ENCODE peak calls at places on chromosomes 16 and 17, in five cellular contexts. X is K562, G is HepG2, U is H1, L is GM12878. I is an unnamed sample.

GRCh38 chr16:29232811-29233704 is 173.5 kb downstream of the NPIPB11 start:
- DNase-seq in G (no peak), U (no peak), L (no peak), X (no peak), I (no peak)

GRCh38 chr16:88616320-88616719 is 22.1 kb upstream of the IL17C start:
- DNase-seq in U (no peak), L (no peak), X (no peak), G (no peak), I (no peak)

GRCh38 chr17:76046064-76046463 is 19.0 kb upstream of the EVPL start:
- DNase-seq in X (no peak), G (no peak), L (no peak), U (no peak), I (no peak)

GRCh38 chr16:3520861-3521260 is 20.1 kb downstream of the CLUAP1 start:
- DNase-seq in X (no peak), G (no peak), U (no peak), L (no peak), I (no peak)

GRCh38 chr17:26775219-26775822 is 518.6 kb upstream of the WSB1 start:
- DNase-seq in G (no peak), L (no peak), U (no peak), X (no peak), I (no peak)

GRCh38 chr16:10761388-10761787 is 17.7 kb downstream of the NUBP1 start:
- DNase-seq in X (no peak), G (no peak), L (no peak), U (no peak), I (no peak)

GRCh38 chr17:62933986-62934385 is 32.0 kb upstream of the TANC2 start:
- DNase-seq in U (no peak), L (no peak), G (no peak), X (no peak), I (no peak)

GRCh38 chr16:9039208-9039607 is 52.2 kb upstream of the HAPSTR1 start:
- DNase-seq in X (peak), L (no peak), U (no peak), G (no peak), I (no peak)

GRCh38 chr17:16925461-16926060 is 46.4 kb downstream of the TNFRSF13B start:
- DNase-seq in U (no peak), X (no peak), G (no peak), L (no peak), I (no peak)

GRCh38 chr16:57256601-57257395 is 11.7 kb downstream of the ARL2BP start:
- DNase-seq in X (peak), L (no peak), U (no peak), G (no peak), I (no peak)

GRCh38 chr16:10180771-10181163 is 1.5 kb downstream of the GRIN2A start:
- DNase-seq in G (peak), X (peak), U (peak), L (no peak), I (no peak)

GRCh38 chr17:39617446-39618251 is 9.1 kb upstream of the PPP1R1B start:
- DNase-seq in U (no peak), L (no peak), X (peak), G (no peak), I (no peak)

GRCh38 chr16:48194828-48195566 is 39.2 kb upstream of the ABCC12 start:
- DNase-seq in G (peak), L (no peak), X (no peak), U (no peak), I (no peak)

GRCh38 chr16:57999366-57999970 is 1.0 kb downstream of the ZNF319 start:
- DNase-seq in U (no peak), X (no peak), L (no peak), G (peak), I (no peak)

GRCh38 chr17:59479141-59479540 is 86.3 kb upstream of the DHX40 start:
- DNase-seq in U (no peak), X (no peak), L (no peak), G (no peak), I (no peak)

GRCh38 chr17:70896843-70897242 is 727.5 kb downstream of the KCNJ2 start:
- DNase-seq in U (no peak), L (no peak), X (no peak), G (no peak), I (no peak)

GRCh38 chr16:70738083-70738977 is 52.5 kb upstream of the MTSS2 start:
- DNase-seq in U (peak), G (peak), X (peak), L (no peak), I (no peak)

GRCh38 chr17:17351901-17352781 is 49.0 kb downstream of the NT5M start:
- DNase-seq in X (peak), U (no peak), L (no peak), G (peak), I (no peak)

GRCh38 chr17:72432143-72432604 is 311.4 kb downstream of the SOX9 start:
- DNase-seq in G (no peak), X (no peak), L (no peak), U (no peak), I (no peak)

GRCh38 chr17:45370949-45371413 is 54.2 kb upstream of the MAP3K14 start:
- DNase-seq in X (no peak), L (no peak), G (no peak), U (no peak), I (peak)

GRCh38 chr16:79267781-79268180 is 332.8 kb downstream of the MAF start:
- DNase-seq in X (no peak), G (no peak), L (no peak), U (no peak), I (no peak)

GRCh38 chr16:23670137-23670776 is 8.4 kb upstream of the PLK1 start:
- DNase-seq in G (no peak), X (no peak), U (no peak), L (peak), I (no peak)

DNA sequence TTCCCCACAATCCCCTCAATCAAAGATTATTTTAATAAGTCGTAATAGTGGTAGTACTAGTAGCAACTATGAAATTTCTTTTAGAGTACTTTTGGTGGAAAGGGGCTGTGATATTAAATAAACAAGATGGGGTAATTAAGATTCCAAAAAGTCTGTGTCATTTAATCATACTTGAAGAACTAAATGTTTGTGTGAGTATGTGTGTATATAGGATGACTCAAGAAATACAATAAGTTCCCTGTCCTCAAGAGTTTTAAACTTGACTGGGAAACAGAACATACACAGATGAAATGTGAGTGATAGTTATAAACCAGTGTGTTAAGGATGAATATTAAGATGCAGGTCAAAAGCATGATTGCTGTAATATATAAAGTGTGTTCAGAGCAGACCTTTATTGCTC is 2.3 kb downstream of the ALDH3A2 start:
- DNase-seq in G (no peak), L (no peak), U (no peak), X (no peak), I (no peak)
- TF ChIP-seq CEBPB in G (no peak), L (no peak), U (no peak), X (no peak), I (no peak)

DNA sequence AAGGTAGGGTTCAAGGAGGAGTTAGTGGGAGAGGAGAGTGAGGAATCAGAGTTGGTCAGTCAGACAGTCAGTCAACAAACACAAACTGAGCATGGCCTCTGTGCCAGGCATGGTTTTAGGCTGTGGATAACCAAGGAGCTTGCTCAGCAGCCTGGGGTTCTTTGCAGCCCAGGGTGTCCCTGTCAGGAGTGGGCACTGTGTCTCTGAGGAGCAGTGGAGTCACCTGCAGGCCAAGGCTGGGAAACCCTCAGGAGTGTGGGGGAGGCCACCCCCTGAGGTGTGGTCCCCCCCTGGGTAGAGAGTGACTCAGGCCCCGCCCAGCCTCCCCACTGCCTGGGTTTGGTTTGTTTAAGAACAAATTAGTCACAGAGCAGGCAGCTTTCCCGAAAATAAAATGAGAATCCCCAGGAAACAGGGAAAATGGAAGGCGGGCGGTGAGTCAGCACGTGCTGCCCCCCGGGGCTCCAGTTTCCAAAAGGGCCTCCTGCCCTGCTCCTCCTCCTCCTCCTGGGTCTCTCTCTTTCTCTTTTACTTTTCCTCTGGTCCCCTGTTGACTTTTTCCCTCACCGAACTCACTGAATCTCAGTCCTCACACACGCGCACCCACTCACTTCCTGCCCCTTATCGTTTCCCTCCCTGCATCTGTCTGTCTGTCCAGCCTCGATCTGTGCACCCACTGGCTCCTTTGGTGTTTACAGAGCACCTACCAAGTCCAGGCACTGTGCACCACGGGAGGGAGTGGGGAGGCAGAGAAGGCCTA is 44.3 kb downstream of the SOCS3 start:
- DNase-seq in L (peak), G (peak), U (peak), X (peak), I (peak)
- TF ChIP-seq SRF in L (no peak), G (no peak), U (no peak), X (no peak), I (no peak)

GRCh38 chr17:20908373-20909273 is 134.2 kb downstream of the USP22 start:
- DNase-seq in U (peak), G (peak), X (peak), L (peak), I (peak)
- TF ChIP-seq CEBPB in U (no peak), G (no peak), X (no peak), L (no peak), I (no peak)

GRCh38 chr17:80024206-80024972 is 11.3 kb downstream of the TBC1D16 start:
- DNase-seq in U (no peak), L (no peak), G (no peak), X (no peak), I (no peak)
- TF ChIP-seq SRF in U (no peak), L (no peak), G (no peak), X (no peak), I (no peak)

GRCh38 chr16:84518804-84519341 is 14.4 kb upstream of the MEAK7 start:
- DNase-seq in X (no peak), U (no peak), L (no peak), G (no peak), I (no peak)

GRCh38 chr16:84524346-84524920 is 20.0 kb upstream of the MEAK7 start:
- DNase-seq in U (no peak), L (no peak), G (no peak), X (no peak), I (no peak)

GRCh38 chr16:84517366-84517765 is 12.9 kb upstream of the MEAK7 start:
- DNase-seq in G (no peak), U (no peak), L (no peak), X (no peak), I (no peak)

GRCh38 chr16:84519855-84520254 is 15.4 kb upstream of the MEAK7 start:
- DNase-seq in L (no peak), G (no peak), X (no peak), U (no peak), I (no peak)

DNA sequence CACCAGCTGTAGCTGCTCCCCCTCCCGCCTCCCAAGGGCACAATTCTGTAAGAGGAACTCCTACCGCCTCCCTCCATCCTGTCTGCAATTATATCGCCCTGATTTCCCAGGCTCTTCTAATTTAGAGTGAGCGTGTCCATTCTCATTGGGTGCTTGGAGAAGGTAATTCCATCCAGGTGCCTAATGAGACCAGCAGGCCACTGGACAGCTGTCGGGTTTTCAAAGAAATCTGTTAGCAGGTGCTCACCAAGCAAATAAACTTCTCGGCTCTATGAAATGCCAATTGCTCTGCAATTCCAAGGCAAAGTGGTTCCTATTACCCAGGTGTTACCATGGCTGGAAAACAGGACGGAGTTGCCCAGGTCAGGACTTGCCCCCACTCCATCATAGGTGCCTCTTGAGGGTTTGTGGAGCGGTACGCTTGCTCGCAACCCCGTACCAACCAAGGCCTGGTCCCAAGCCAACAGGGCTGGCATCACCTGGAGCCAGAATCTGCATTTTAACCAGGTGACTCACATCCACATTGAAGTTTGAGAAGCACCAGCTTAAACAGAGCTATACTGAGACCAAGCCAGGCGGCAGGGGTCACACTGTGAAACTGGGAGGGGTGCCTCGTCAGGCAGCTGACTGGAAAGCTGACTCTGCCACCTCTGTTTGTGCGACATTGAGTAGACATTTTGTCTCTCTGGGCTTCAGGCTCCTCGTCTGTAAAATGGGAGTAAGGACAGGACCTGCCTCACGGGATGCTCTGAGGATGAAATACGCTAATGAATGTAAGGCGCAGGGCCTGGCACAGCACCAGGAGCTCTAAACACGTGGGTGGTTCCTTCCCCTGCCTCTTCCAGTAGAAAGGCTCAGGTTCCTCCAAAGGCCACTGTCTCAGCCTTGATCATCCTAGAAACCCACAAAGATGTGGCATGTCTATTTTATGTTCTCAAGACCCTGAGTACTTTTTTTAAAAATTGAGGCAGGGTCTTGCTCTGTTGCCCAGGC is 16.6 kb upstream of the MEAK7 start:
- DNase-seq in G (no peak), L (no peak), X (no peak), U (no peak), I (no peak)
- TF ChIP-seq CEBPB in G (no peak), L (no peak), X (no peak), U (no peak), I (no peak)

I was measured in HCT116.